ENCODE peak calls at places on chromosomes 3 and 15, in four cellular contexts. I is HepG2, V is H1, M is GM12878. U is an unnamed sample.

GRCh38 chr15:90059208-90059985 is 42.9 kb downstream of the IDH2 start:
- DNase-seq in I (peak; percentile 31), V (peak; percentile 64), M (peak; percentile 97), U (no peak)

GRCh38 chr3:23686535-23686934 is 119.2 kb upstream of the UBE2E1 start:
- DNase-seq in I (no peak), V (no peak), M (no peak), U (no peak)

GRCh38 chr3:152943645-152944044 is 108.7 kb downstream of the P2RY1 start:
- DNase-seq in I (no peak), V (no peak), M (no peak), U (no peak)

GRCh38 chr3:44418549-44418948 is 58.9 kb downstream of the ZNF445 start:
- DNase-seq in I (peak; percentile 26), V (peak; percentile 79), M (no peak), U (peak; percentile 23)

GRCh38 chr3:18559323-18559972 is 134.3 kb upstream of the SATB1 start:
- DNase-seq in I (peak; percentile 9), V (peak; percentile 52), M (no peak), U (peak; percentile 55)

GRCh38 chr3:138768126-138768525 is 66.6 kb downstream of the PIK3CB start:
- DNase-seq in I (no peak), V (peak; percentile 42), M (no peak), U (peak; percentile 16)

GRCh38 chr15:37031198-37031597 is 69.2 kb downstream of the MEIS2 start:
- DNase-seq in I (no peak), V (no peak), M (no peak), U (no peak)

GRCh38 chr3:142595951-142596725 is at the start of gene PLS1:
- DNase-seq in I (peak; percentile 86), V (peak; percentile 100), M (peak; percentile 37), U (peak; percentile 77)

GRCh38 chr15:90001062-90001682 is at the start of gene ZNF710:
- DNase-seq in I (no peak), V (peak; percentile 74), M (no peak), U (no peak)

GRCh38 chr3:34439796-34440195 is 641.4 kb downstream of the PDCD6IP start:
- DNase-seq in I (no peak), V (no peak), M (no peak), U (no peak)

GRCh38 chr15:70447927-70448698 is 315.2 kb downstream of the UACA start:
- DNase-seq in I (no peak), V (no peak), M (no peak), U (no peak)

GRCh38 chr3:12830785-12831581 is 10.4 kb downstream of the RPL32 start:
- DNase-seq in I (no peak), V (no peak), M (no peak), U (no peak)

GRCh38 chr3:154862265-154862664 is 217.9 kb upstream of the MME start:
- DNase-seq in I (no peak), V (no peak), M (no peak), U (no peak)

DNA sequence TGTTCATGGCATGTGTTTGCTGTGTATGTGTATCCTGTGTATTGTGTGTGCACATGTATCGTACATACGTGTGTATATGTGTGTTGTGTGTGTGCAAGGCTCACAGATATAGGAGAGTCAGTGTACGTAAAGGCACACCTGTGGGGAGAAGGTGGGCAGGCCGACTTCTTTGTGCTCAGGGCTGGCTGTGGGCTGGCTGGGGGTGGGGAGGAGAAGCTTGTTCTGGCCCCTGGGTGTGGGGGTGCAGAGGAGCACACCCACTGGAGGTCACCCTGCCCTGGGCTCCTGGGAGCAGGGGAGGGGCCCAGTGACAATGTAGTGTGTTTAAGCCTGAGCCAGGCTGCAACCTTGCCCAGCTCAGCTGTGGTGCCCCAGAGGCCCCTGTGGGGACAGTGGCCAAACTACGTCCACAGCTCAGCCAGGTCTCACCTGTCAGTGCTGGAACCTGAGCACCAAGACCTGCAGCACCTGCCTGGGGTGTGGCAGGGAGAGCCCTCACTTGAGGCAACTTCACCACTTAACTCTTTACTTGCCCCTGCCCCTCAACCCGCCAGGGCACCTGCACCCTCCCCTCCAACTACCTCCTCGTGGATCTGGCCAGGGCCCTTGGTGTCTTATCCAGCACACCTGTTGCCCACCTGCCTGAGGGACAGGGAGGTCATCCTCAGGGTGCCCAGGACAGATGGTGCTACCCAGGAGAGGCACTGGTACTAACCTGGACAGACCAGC is 2.6 kb upstream of the HHATL start:
- DNase-seq in I (no peak), V (peak; percentile 35), M (no peak), U (no peak)
- TF ChIP-seq SUZ12 in I (no peak), V (no peak), M (no peak), U (no peak)

GRCh38 chr3:57154470-57154869 is 10.7 kb downstream of the IL17RD start:
- DNase-seq in I (no peak), V (no peak), M (no peak), U (no peak)
- H3K4me1 ChIP-seq in I (peaks cover 10% of the 10 kb centered on the region), V (peaks cover 12% of the 10 kb centered on the region), M (no peaks in the 10 kb centered on the region), U (peaks cover 19% of the 10 kb centered on the region)

DNA sequence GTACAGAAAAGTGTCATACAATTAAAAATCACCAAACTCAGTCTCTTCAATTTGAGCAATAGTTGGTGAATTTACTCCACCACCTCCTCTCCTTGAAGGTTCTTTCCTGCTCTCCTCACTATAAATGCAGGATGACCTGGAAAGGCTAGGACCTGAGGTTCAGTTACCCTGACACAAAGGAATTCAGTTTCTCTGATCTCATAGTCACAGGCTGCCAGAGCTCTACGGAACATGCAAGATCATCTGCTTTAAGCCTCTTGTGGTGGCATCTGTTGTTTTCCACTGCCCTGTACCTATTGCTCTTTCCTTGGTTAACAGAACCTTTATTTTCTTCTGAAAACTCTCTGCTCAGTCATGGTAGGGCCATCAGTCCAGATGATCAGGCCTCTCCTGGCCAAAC is 4.9 kb upstream of the TP63 start:
- DNase-seq in I (no peak), V (no peak), M (no peak), U (no peak)
- H3K9me3 ChIP-seq in I (no peaks in the 10 kb centered on the region), V (no peaks in the 10 kb centered on the region), M (no peaks in the 10 kb centered on the region), U (no peaks in the 10 kb centered on the region)

GRCh38 chr15:46275701-46276100 is 640.9 kb downstream of the SQOR start:
- DNase-seq in I (no peak), V (no peak), M (no peak), U (no peak)

GRCh38 chr15:46277451-46277850 is 642.6 kb downstream of the SQOR start:
- DNase-seq in I (no peak), V (no peak), M (no peak), U (no peak)

GRCh38 chr15:46280753-46281521 is 646.1 kb downstream of the SQOR start:
- DNase-seq in I (no peak), V (no peak), M (no peak), U (peak; percentile 3)

DNA sequence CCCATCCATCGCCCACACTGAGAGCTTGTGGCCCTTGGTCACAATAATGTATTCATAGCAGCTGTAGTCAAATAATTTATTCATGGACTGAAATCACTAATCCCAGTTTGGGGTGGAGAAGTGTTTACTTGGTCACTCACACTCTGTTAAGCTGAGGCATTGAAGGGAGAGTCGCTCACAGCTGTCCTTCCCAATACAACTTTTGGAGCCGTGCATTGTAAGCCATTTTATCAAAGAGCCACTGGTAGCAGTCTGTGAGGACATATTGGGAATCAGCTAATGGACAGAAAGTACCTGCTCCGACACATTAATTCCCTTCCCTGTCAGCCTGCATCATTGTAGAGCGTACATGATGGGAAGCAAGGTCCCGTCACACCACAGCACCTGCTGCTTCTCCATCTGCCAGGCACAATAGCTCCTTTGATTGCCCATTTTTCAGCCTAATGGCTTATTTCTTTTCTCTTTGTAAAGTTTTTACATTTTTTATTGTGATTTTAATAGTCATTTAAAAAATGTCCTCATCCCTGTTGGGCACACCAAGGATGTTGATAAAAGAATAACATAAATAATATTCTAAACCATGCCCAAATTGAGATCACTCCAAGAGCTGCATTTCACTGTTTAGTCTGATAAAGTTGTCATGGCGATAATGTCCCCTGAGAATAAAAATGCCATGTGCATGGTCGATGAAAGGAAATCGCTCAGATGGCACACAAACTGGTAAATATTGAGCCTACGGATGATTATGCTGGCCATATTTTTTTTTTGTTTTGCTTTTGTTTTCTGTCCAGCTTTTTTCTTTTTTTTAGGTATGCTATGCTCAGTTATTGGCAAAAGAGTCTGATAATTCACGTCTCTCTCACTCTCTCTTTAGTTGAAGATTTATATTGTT is 643.4 kb downstream of the SQOR start:
- DNase-seq in I (no peak), V (no peak), M (no peak), U (no peak)
- TF ChIP-seq SUZ12 in I (no peak), V (no peak), M (no peak), U (no peak)

U was measured in NT2/D1.